ENCODE peak calls at places on chromosomes 7 and 10, in six cellular contexts. O is transverse colon, U is fibroblast of lung, V is mammary epithelial cell, Y is endothelial cell of umbilical vein, P is heart right ventricle. S is an unnamed sample.

GRCh38 chr10:110408203-110408871 is 89.4 kb upstream of the DUSP5 start:
- DNase-seq in O (no peak), U (peak; percentile 47), V (peak; percentile 68), Y (peak; percentile 57), P (no peak), S (no peak)

GRCh38 chr7:33726582-33726981 is 178.8 kb upstream of the BMPER start:
- DNase-seq in O (no peak), U (no peak), V (no peak), Y (peak; percentile 76), P (no peak), S (no peak)

GRCh38 chr7:54817125-54817524 is 58.1 kb upstream of the SEC61G start:
- DNase-seq in O (no peak), U (no peak), V (no peak), Y (no peak), P (no peak), S (no peak)

GRCh38 chr10:13351340-13351915 is 3.3 kb upstream of the SEPHS1 start:
- DNase-seq in O (no peak), U (no peak), V (no peak), Y (no peak), P (no peak), S (no peak)

GRCh38 chr7:98641646-98642489 is 24.8 kb downstream of the NPTX2 start:
- DNase-seq in O (peak; percentile 61), U (no peak), V (no peak), Y (no peak), P (no peak), S (no peak)

GRCh38 chr7:125834421-125834820 is 904.8 kb upstream of the POT1 start:
- DNase-seq in O (no peak), U (no peak), V (no peak), Y (no peak), P (no peak), S (no peak)

GRCh38 chr7:155820788-155821187 is 8.5 kb upstream of the SHH start:
- DNase-seq in O (no peak), U (no peak), V (no peak), Y (no peak), P (no peak), S (no peak)

GRCh38 chr7:123604739-123605138 is 3.1 kb downstream of the ASB15 start:
- DNase-seq in O (no peak), U (no peak), V (peak; percentile 14), Y (no peak), P (no peak), S (no peak)

GRCh38 chr7:28299556-28299955 is 112.8 kb upstream of the CREB5 start:
- DNase-seq in O (no peak), U (no peak), V (no peak), Y (no peak), P (no peak), S (no peak)

GRCh38 chr7:66452165-66452564 is 176.5 kb upstream of the KCTD7 start:
- DNase-seq in O (no peak), U (peak; percentile 58), V (no peak), Y (no peak), P (no peak), S (no peak)

GRCh38 chr10:61558188-61558587 is 104.5 kb upstream of the CABCOCO1 start:
- DNase-seq in O (no peak), U (no peak), V (no peak), Y (no peak), P (no peak), S (no peak)

GRCh38 chr10:43689618-43689954 is 40.9 kb upstream of the ZNF32 start:
- DNase-seq in O (peak; percentile 61), U (peak; percentile 70), V (no peak), Y (no peak), P (peak; percentile 84), S (no peak)

GRCh38 chr7:92025260-92025659 is 84.6 kb downstream of the AKAP9 start:
- DNase-seq in O (no peak), U (peak; percentile 90), V (peak; percentile 77), Y (peak; percentile 8), P (no peak), S (no peak)

GRCh38 chr10:25582961-25583360 is 351.1 kb upstream of the MYO3A start:
- DNase-seq in O (no peak), U (no peak), V (no peak), Y (no peak), P (no peak), S (no peak)

GRCh38 chr10:44306762-44307161 is 78.1 kb downstream of the CXCL12 start:
- DNase-seq in O (no peak), U (no peak), V (no peak), Y (no peak), P (no peak), S (no peak)

GRCh38 chr10:92240289-92241157 is 50.4 kb downstream of the CPEB3 start:
- DNase-seq in O (peak; percentile 78), U (peak; percentile 69), V (peak; percentile 61), Y (peak; percentile 81), P (no peak), S (no peak)

GRCh38 chr7:130998993-130999602 is 265.1 kb upstream of the KLF14 start:
- DNase-seq in O (no peak), U (peak; percentile 76), V (peak; percentile 96), Y (no peak), P (no peak), S (no peak)

GRCh38 chr7:66845382-66846095 is 75.5 kb upstream of the TMEM248 start:
- DNase-seq in O (no peak), U (no peak), V (no peak), Y (no peak), P (peak; percentile 13), S (no peak)

GRCh38 chr7:197413-198335 is 5.3 kb downstream of the FAM20C start:
- DNase-seq in O (no peak), U (no peak), V (no peak), Y (no peak), P (peak; percentile 1), S (no peak)

GRCh38 chr7:120436487-120437060 is 163.6 kb downstream of the KCND2 start:
- DNase-seq in O (no peak), U (no peak), V (no peak), Y (no peak), P (no peak), S (no peak)

GRCh38 chr7:129493555-129493954 is 8.8 kb upstream of the SMKR1 start:
- DNase-seq in O (no peak), U (no peak), V (no peak), Y (no peak), P (no peak), S (no peak)

GRCh38 chr10:69696073-69696731 is 66.2 kb downstream of the FAM241B start:
- DNase-seq in O (no peak), U (peak; percentile 91), V (peak; percentile 87), Y (peak; percentile 70), P (no peak), S (no peak)

GRCh38 chr7:47383064-47383463 is 198.8 kb downstream of the TNS3 start:
- DNase-seq in O (peak; percentile 6), U (peak; percentile 88), V (no peak), Y (no peak), P (no peak), S (no peak)

GRCh38 chr7:108716783-108717182 is 147.1 kb downstream of the DNAJB9 start:
- DNase-seq in O (no peak), U (peak; percentile 76), V (no peak), Y (no peak), P (no peak), S (no peak)

GRCh38 chr7:34087892-34088891 is 182.9 kb downstream of the BMPER start:
- DNase-seq in O (peak; percentile 37), U (no peak), V (peak; percentile 35), Y (peak; percentile 40), P (peak; percentile 19), S (no peak)

GRCh38 chr7:6290345-6290744 is 17.9 kb upstream of the CYTH3 start:
- DNase-seq in O (no peak), U (no peak), V (peak; percentile 65), Y (no peak), P (no peak), S (no peak)

GRCh38 chr7:158246960-158247673 is 340.5 kb downstream of the PTPRN2 start:
- DNase-seq in O (no peak), U (no peak), V (no peak), Y (no peak), P (no peak), S (no peak)

GRCh38 chr7:158244430-158244829 is 343.2 kb downstream of the PTPRN2 start:
- DNase-seq in O (no peak), U (no peak), V (no peak), Y (no peak), P (no peak), S (no peak)

GRCh38 chr7:158244873-158245723 is 342.5 kb downstream of the PTPRN2 start:
- DNase-seq in O (no peak), U (no peak), V (no peak), Y (no peak), P (no peak), S (no peak)

GRCh38 chr7:158246272-158246959 is 341.2 kb downstream of the PTPRN2 start:
- DNase-seq in O (no peak), U (no peak), V (no peak), Y (no peak), P (no peak), S (no peak)

GRCh38 chr7:158245724-158246041 is 341.9 kb downstream of the PTPRN2 start:
- DNase-seq in O (no peak), U (no peak), V (no peak), Y (no peak), P (no peak), S (no peak)
- H3K9me3 ChIP-seq in O (no peaks in the 10 kb centered on the region), U (peaks cover 8% of the 10 kb centered on the region), V (peaks cover 49% of the 10 kb centered on the region), Y (peaks cover 4% of the 10 kb centered on the region), P (no peaks in the 10 kb centered on the region), S (no peaks in the 10 kb centered on the region)

GRCh38 chr7:159023746-159024145 is 120.9 kb downstream of the VIPR2 start:
- DNase-seq in O (peak; percentile 1), U (no peak), V (no peak), Y (no peak), P (no peak), S (no peak)
- H3K9me3 ChIP-seq in O (no peaks in the 10 kb centered on the region), U (no peaks in the 10 kb centered on the region), V (peaks cover 18% of the 10 kb centered on the region), Y (no peaks in the 10 kb centered on the region), P (no peaks in the 10 kb centered on the region), S (no peaks in the 10 kb centered on the region)

GRCh38 chr7:64997164-64997908 is 6.5 kb upstream of the ZNF117 start:
- DNase-seq in O (no peak), U (no peak), V (no peak), Y (no peak), P (no peak), S (no peak)
- H3K9me3 ChIP-seq in O (no peaks in the 10 kb centered on the region), U (no peaks in the 10 kb centered on the region), V (peaks cover 53% of the 10 kb centered on the region), Y (peaks cover 12% of the 10 kb centered on the region), P (no peaks in the 10 kb centered on the region), S (peaks cover 6% of the 10 kb centered on the region)

GRCh38 chr7:69173341-69173740 is 424.9 kb upstream of the AUTS2 start:
- DNase-seq in O (no peak), U (no peak), V (no peak), Y (no peak), P (no peak), S (no peak)

GRCh38 chr7:69182596-69183467 is 415.4 kb upstream of the AUTS2 start:
- DNase-seq in O (no peak), U (no peak), V (no peak), Y (no peak), P (no peak), S (no peak)

GRCh38 chr7:69177326-69177897 is 420.9 kb upstream of the AUTS2 start:
- DNase-seq in O (peak; percentile 13), U (peak; percentile 26), V (no peak), Y (no peak), P (no peak), S (no peak)

GRCh38 chr7:69180662-69181061 is 417.6 kb upstream of the AUTS2 start:
- DNase-seq in O (no peak), U (no peak), V (no peak), Y (no peak), P (no peak), S (no peak)

GRCh38 chr7:69177941-69178494 is 420.3 kb upstream of the AUTS2 start:
- DNase-seq in O (no peak), U (peak; percentile 78), V (no peak), Y (no peak), P (no peak), S (no peak)
- H3K9me3 ChIP-seq in O (no peaks in the 10 kb centered on the region), U (no peaks in the 10 kb centered on the region), V (peaks cover 36% of the 10 kb centered on the region), Y (no peaks in the 10 kb centered on the region), P (no peaks in the 10 kb centered on the region), S (no peaks in the 10 kb centered on the region)

S was measured in T-helper 17 cell.